ENCODE peak calls at places on chromosomes 6 and 20, in nine cellular contexts. P is CD8-positive, alpha-beta T cell; J is body of pancreas; K is psoas muscle; O is IMR-90; Z is mammary epithelial cell; N is OCI-LY7; A is colonic mucosa; B is esophagus squamous epithelium. V is an unnamed sample.

GRCh38 chr6:9155836-9156235 is 720.5 kb upstream of the SLC35B3 start:
- DNase-seq in A (no peak), B (no peak), N (no peak), P (no peak), K (no peak), O (no peak), J (no peak), Z (no peak), V (no peak)

GRCh38 chr6:169292340-169293124 is 38.9 kb upstream of the THBS2 start:
- DNase-seq in B (no peak), J (peak), N (no peak), P (no peak), O (peak), Z (peak), K (peak), A (no peak), V (no peak)

GRCh38 chr20:45365444-45365970 is 2.6 kb downstream of the SYS1 start:
- DNase-seq in K (no peak), O (no peak), N (no peak), B (no peak), A (no peak), Z (no peak), P (no peak), J (no peak), V (no peak)

GRCh38 chr20:44097521-44098255 is 89.3 kb downstream of the JPH2 start:
- DNase-seq in P (no peak), N (no peak), O (peak), B (no peak), Z (peak), J (no peak), A (no peak), K (no peak), V (no peak)

GRCh38 chr6:53441035-53441493 is 92.3 kb upstream of the ELOVL5 start:
- DNase-seq in B (no peak), Z (no peak), K (no peak), N (no peak), O (peak), P (no peak), J (no peak), A (no peak), V (no peak)

GRCh38 chr6:27332692-27333641 is 20.9 kb upstream of the POM121L2 start:
- DNase-seq in Z (peak), K (no peak), B (no peak), O (peak), P (no peak), N (no peak), A (no peak), J (peak), V (no peak)

GRCh38 chr6:166474721-166475565 is 92.2 kb upstream of the MPC1 start:
- DNase-seq in O (no peak), P (no peak), K (no peak), B (no peak), A (no peak), N (no peak), Z (no peak), J (no peak), V (peak)

GRCh38 chr6:26003102-26003694 is 40.6 kb downstream of the TRIM38 start:
- DNase-seq in N (peak), B (no peak), K (peak), J (peak), Z (peak), O (peak), A (peak), P (peak), V (peak)

GRCh38 chr6:160519603-160520042 is 144.5 kb downstream of the LPA start:
- DNase-seq in J (no peak), B (no peak), A (no peak), K (no peak), O (no peak), P (no peak), N (no peak), Z (peak), V (no peak)

GRCh38 chr20:41249371-41249770 is 68.2 kb downstream of the ZHX3 start:
- DNase-seq in Z (peak), N (no peak), J (peak), B (no peak), A (peak), O (peak), P (no peak), K (peak), V (peak)

GRCh38 chr20:7452890-7453289 is 487.4 kb downstream of the HAO1 start:
- DNase-seq in P (no peak), Z (no peak), J (no peak), N (no peak), O (no peak), A (no peak), B (no peak), K (no peak), V (no peak)

GRCh38 chr20:3890999-3891929 is 2.1 kb downstream of the PANK2 start:
- DNase-seq in J (no peak), P (no peak), K (no peak), A (no peak), N (peak), B (no peak), Z (peak), O (no peak), V (no peak)

GRCh38 chr6:56076033-56076432 is 171.3 kb downstream of the COL21A1 start:
- DNase-seq in Z (peak), O (no peak), A (no peak), P (no peak), B (no peak), K (no peak), N (no peak), J (no peak), V (no peak)

GRCh38 chr6:140071601-140072062 is 697.2 kb upstream of the CITED2 start:
- DNase-seq in K (no peak), J (no peak), A (no peak), N (no peak), P (no peak), Z (peak), O (peak), B (no peak), V (no peak)

GRCh38 chr6:37052027-37052628 is 46.7 kb downstream of the FGD2 start:
- DNase-seq in N (peak), B (no peak), O (no peak), P (no peak), A (no peak), Z (no peak), J (no peak), K (no peak), V (no peak)

GRCh38 chr6:145502417-145502816 is 232.9 kb downstream of the EPM2A start:
- DNase-seq in K (no peak), O (no peak), B (no peak), P (no peak), Z (peak), J (no peak), N (no peak), A (no peak), V (no peak)

GRCh38 chr6:140043762-140044378 is 669.4 kb upstream of the CITED2 start:
- DNase-seq in Z (peak), J (no peak), P (no peak), O (peak), K (no peak), N (no peak), B (no peak), A (no peak), V (no peak)

GRCh38 chr6:43747734-43748133 is 22.3 kb upstream of the VEGFA start:
- DNase-seq in P (no peak), K (no peak), Z (no peak), B (no peak), J (no peak), N (no peak), O (no peak), A (no peak), V (no peak)

GRCh38 chr6:136774228-136775041 is 17.8 kb downstream of the MAP3K5 start:
- DNase-seq in J (no peak), A (no peak), Z (peak), O (peak), B (no peak), K (no peak), P (no peak), N (no peak), V (no peak)

GRCh38 chr6:117601811-117602150 is 530 bp downstream of the GOPC start:
- DNase-seq in P (no peak), N (peak), A (peak), B (no peak), Z (peak), O (no peak), K (no peak), J (no peak), V (no peak)

GRCh38 chr6:53528107-53528506 is 16.8 kb downstream of the GCLC start:
- DNase-seq in O (no peak), P (no peak), B (no peak), Z (no peak), N (no peak), J (no peak), A (no peak), K (no peak), V (no peak)

GRCh38 chr6:154329350-154330170 is 27.0 kb downstream of the IPCEF1 start:
- DNase-seq in A (no peak), K (no peak), N (no peak), O (no peak), B (no peak), Z (no peak), P (no peak), J (no peak), V (no peak)

GRCh38 chr20:58008413-58008812 is 220.0 kb downstream of the ANKRD60 start:
- DNase-seq in P (no peak), K (no peak), O (no peak), A (no peak), B (no peak), N (no peak), Z (no peak), J (no peak), V (peak)

DNA sequence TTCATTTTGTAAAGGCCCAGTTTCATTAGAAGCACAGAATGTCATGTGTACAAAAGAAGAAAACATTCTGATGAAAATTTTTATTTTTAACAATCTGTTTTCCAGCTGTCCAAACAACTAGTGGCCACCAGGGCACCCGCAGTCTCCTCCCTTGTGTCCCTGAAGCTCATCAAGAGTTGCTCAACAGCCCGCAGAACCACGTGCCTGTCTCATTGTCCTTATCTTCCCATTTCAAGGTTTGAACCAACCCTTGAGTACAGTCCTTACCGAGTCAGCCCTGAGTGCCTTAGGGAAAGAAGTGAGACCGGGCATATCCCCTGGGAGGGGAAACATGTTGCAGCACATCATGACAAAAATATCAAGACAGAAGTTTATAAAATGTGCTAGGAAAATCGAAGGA is 15.9 kb upstream of the ZNF133 start:
- DNase-seq in N (no peak), Z (no peak), P (no peak), K (peak), A (no peak), B (no peak), J (no peak), O (no peak), V (peak)
- TF ChIP-seq CTCF in N (no peak), Z (peak), P (no peak), K (no peak), A (no peak), B (no peak), J (no peak), O (no peak), V (no peak)

GRCh38 chr6:150273457-150274309 is 95.1 kb upstream of the IYD start:
- DNase-seq in J (no peak), N (peak), O (no peak), B (no peak), P (no peak), Z (no peak), K (peak), A (no peak), V (no peak)
- H3K27ac ChIP-seq in J (no peak), N (peak), O (no peak), B (no peak), P (no peak), Z (peak), K (peak), A (no peak), V (no peak)

DNA sequence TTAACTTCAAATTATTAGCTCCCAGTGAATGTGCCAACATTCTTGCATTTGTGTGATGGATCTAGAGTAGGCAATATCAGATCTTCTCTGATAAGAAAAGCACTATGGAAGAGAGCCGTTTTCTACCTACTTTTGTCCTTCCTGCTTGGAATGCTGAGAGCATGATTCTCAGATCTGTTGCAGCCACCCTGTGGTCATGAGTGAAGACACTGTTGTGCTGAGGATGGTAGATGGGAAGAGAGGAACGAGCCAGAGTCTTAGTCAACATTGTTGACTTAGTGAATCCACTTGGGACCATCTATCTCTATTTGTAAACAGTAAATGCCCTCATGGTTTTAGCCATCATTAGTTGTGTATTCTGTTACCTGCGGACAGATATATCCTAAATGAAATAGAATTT is 202.6 kb downstream of the CD109 start:
- DNase-seq in J (no peak), Z (no peak), P (no peak), B (no peak), K (no peak), O (no peak), A (no peak), N (no peak), V (no peak)
- TF ChIP-seq CTCF in J (no peak), Z (no peak), P (no peak), B (no peak), K (no peak), O (no peak), A (no peak), N (no peak), V (no peak)

DNA sequence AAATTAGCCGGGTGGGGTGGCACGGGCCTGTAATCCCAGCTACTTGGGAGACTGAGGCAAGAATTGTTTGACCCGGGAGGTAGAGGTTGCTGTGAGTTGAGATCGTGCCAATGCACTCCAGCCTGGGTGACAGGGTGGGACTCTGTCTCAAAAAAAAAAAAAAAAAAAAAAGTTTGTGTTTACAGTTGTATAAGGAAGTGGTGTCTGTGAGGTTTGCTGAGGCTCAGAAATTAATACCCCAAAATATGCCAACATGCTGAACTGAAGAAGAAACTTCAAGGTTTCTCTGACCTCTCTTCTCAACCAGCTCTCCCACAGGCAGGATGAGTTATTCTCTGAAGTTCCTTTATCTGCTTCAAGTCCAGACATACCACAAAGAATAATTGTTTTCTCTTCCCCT is 17.7 kb upstream of the KIFC1 start:
- DNase-seq in N (no peak), J (no peak), A (no peak), B (no peak), O (no peak), Z (no peak), K (no peak), P (no peak), V (no peak)
- H3K27ac ChIP-seq in N (no peak), J (no peak), A (no peak), B (peak), O (no peak), Z (no peak), K (no peak), P (no peak), V (no peak)

GRCh38 chr6:31702819-31703716 is at the start of gene ABHD16A:
- DNase-seq in J (peak), N (peak), B (peak), K (peak), A (peak), Z (peak), O (peak), P (peak), V (peak)
- TF ChIP-seq CTCF in J (peak), N (no peak), B (peak), K (peak), A (no peak), Z (no peak), O (no peak), P (no peak), V (peak)

DNA sequence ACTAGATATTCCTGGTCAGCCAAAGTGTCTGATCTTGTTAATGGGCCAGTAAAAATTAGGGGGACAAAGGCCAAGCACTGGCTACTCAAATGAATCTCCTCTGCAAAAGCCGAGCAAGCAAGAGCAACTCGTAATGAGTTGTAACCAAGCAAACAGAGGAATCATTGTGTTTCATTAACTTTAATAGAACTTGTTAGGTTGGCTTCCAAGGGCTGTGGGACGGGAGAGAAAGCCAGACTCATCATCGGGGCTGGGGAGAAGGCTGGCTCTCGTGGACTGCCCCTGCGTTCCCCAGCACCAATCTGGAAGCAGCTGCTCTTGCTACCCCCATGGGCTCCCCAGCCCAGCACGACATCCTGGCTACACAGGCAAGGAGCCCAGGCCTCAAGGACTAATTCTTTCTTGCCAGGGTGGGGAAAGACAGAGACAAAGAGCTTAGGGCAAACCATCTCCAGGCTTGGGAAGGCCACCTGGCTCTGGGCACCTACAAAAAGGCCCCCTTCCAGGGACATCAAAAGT is 10.5 kb upstream of the SCUBE3 start:
- DNase-seq in P (no peak), J (no peak), K (no peak), B (no peak), Z (no peak), O (no peak), N (no peak), A (no peak), V (no peak)
- H3K27ac ChIP-seq in P (no peak), J (no peak), K (no peak), B (no peak), Z (no peak), O (no peak), N (no peak), A (no peak), V (no peak)

DNA sequence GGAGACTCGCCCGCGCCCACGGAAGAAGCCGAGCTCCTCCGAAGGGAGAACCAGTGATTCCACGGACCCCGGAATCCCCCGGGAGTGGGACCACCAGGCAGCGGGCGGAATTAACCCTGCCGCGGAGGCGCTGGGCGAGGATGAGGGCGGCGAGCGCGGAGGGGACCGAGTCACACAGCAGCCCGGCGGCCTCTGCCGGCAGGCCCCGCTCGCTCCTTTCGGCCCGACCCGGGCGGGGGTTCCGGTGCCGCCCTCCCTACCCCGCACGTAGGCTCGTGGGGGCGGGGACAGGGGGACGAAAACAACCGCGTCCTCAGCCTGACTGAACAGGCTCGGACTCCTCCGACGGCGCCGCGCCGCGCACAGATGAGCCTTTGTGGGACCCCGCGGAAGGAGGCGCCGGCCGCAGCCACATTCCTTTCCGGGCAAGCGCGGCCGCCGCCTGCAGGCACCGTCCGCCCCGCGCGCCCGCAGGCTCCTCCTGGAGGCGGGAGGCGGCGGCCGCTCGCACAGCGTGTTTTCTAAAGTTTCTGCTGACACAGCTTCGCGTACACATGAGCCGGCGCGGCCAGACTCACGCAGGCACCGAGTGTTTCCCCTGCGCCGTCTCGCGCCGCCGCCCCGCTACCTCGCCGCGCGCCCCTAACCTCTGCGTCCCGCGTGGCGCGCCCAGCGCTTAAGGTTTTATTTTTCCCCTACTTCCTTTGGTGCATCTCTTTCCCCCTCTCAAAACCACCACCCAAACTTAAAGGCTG is 244.3 kb downstream of the ARID1B start:
- DNase-seq in B (peak), A (peak), N (peak), J (peak), Z (peak), P (peak), K (peak), O (peak), V (peak)
- TF ChIP-seq CTCF in B (peak), A (peak), N (peak), J (peak), Z (no peak), P (no peak), K (peak), O (peak), V (peak)

V was measured in tibial artery.